ENCODE peak calls at places on chromosomes 13 and 19, in seven cellular contexts. L, B, U, Y, E, R and N are unnamed samples.

GRCh38 chr19:45473366-45474190 is 5.8 kb downstream of the FOSB start:
- DNase-seq in L (peak; percentile 52), B (peak; percentile 43), U (peak; percentile 42), Y (no peak), E (peak; percentile 12), R (no peak), N (no peak)

GRCh38 chr13:100156786-100157185 is 67.9 kb downstream of the PCCA start:
- DNase-seq in L (no peak), B (no peak), U (no peak), Y (peak; percentile 18), E (no peak), R (no peak), N (no peak)

GRCh38 chr19:3855321-3855720 is 13.5 kb downstream of the ZFR2 start:
- DNase-seq in L (no peak), B (no peak), U (no peak), Y (no peak), E (no peak), R (no peak), N (no peak)

GRCh38 chr13:23470706-23471610 is 37.5 kb upstream of the SACS start:
- DNase-seq in L (no peak), B (no peak), U (no peak), Y (peak; percentile 19), E (no peak), R (no peak), N (no peak)

GRCh38 chr13:45512148-45512498 is 47.4 kb downstream of the COG3 start:
- DNase-seq in L (no peak), B (no peak), U (no peak), Y (peak; percentile 75), E (no peak), R (no peak), N (no peak)

GRCh38 chr13:59247166-59247565 is 916.6 kb downstream of the DIAPH3 start:
- DNase-seq in L (no peak), B (no peak), U (no peak), Y (no peak), E (no peak), R (no peak), N (peak; percentile 49)

GRCh38 chr13:23656637-23657036 is 86.4 kb downstream of the TNFRSF19 start:
- DNase-seq in L (no peak), B (no peak), U (no peak), Y (no peak), E (no peak), R (no peak), N (no peak)

GRCh38 chr13:111510502-111511218 is 190.2 kb downstream of the TEX29 start:
- DNase-seq in L (no peak), B (no peak), U (no peak), Y (no peak), E (no peak), R (peak; percentile 8), N (no peak)

GRCh38 chr19:4556574-4557185 is 2.8 kb downstream of the SEMA6B start:
- DNase-seq in L (no peak), B (no peak), U (no peak), Y (peak; percentile 68), E (no peak), R (peak; percentile 73), N (no peak)

GRCh38 chr13:50757021-50757420 is 86.5 kb downstream of the DLEU7 start:
- DNase-seq in L (no peak), B (no peak), U (no peak), Y (no peak), E (no peak), R (no peak), N (no peak)

GRCh38 chr19:1650627-1651009 is 1.8 kb downstream of the TCF3 start:
- DNase-seq in L (no peak), B (no peak), U (peak; percentile 9), Y (peak; percentile 23), E (no peak), R (no peak), N (no peak)

GRCh38 chr13:93515267-93515666 is 288.7 kb downstream of the GPC6 start:
- DNase-seq in L (no peak), B (no peak), U (no peak), Y (no peak), E (no peak), R (no peak), N (no peak)

GRCh38 chr19:18645035-18645511 is 8.2 kb downstream of the KLHL26 start:
- DNase-seq in L (no peak), B (no peak), U (no peak), Y (no peak), E (no peak), R (no peak), N (no peak)

GRCh38 chr13:20993211-20993610 is 68.2 kb downstream of the LATS2 start:
- DNase-seq in L (no peak), B (no peak), U (no peak), Y (no peak), E (no peak), R (no peak), N (no peak)

GRCh38 chr19:40502647-40503046 is 35.8 kb downstream of the SPTBN4 start:
- DNase-seq in L (no peak), B (no peak), U (no peak), Y (peak; percentile 38), E (no peak), R (no peak), N (no peak)

GRCh38 chr13:24348797-24349515 is 39.6 kb downstream of the C1QTNF9 start:
- DNase-seq in L (no peak), B (no peak), U (no peak), Y (peak; percentile 30), E (no peak), R (no peak), N (no peak)

GRCh38 chr13:114105351-114106225 is 26.8 kb downstream of the RASA3 start:
- DNase-seq in L (no peak), B (no peak), U (no peak), Y (no peak), E (no peak), R (no peak), N (peak; percentile 26)

GRCh38 chr13:37811441-37811840 is 58.1 kb downstream of the TRPC4 start:
- DNase-seq in L (no peak), B (no peak), U (no peak), Y (no peak), E (no peak), R (no peak), N (no peak)

GRCh38 chr19:57905258-57905657 is 11.1 kb downstream of the ZNF417 start:
- DNase-seq in L (no peak), B (no peak), U (no peak), Y (no peak), E (no peak), R (no peak), N (no peak)

GRCh38 chr13:39397866-39398265 is 205.1 kb downstream of the LHFPL6 start:
- DNase-seq in L (no peak), B (no peak), U (no peak), Y (no peak), E (no peak), R (no peak), N (no peak)

GRCh38 chr13:26133286-26133685 is 81.5 kb upstream of the SHISA2 start:
- DNase-seq in L (no peak), B (no peak), U (no peak), Y (no peak), E (no peak), R (no peak), N (no peak)

GRCh38 chr13:72886272-72887062 is 104.5 kb downstream of the PIBF1 start:
- DNase-seq in L (no peak), B (no peak), U (no peak), Y (no peak), E (no peak), R (no peak), N (no peak)

GRCh38 chr13:32051156-32051555 is 19.6 kb downstream of the FRY start:
- DNase-seq in L (no peak), B (no peak), U (no peak), Y (no peak), E (no peak), R (no peak), N (no peak)